ENCODE peak calls at places on chromosomes 11 and 22, in six cellular contexts. One of them, this sample, is unnamed.

GRCh38 chr11:16543642-16544041 is 187.3 kb upstream of the SOX6 start:
- DNase-seq in lower leg skin: no peak
- DNase-seq in ovary: no peak
- DNase-seq in OCI-LY7: no peak
- DNase-seq in activated B cell treated with CpG ODN at 0.5 μM for 24 hours: no peak
- DNase-seq in tibial nerve: no peak
- DNase-seq in this sample: no peak

GRCh38 chr11:113476553-113476952 is 1.4 kb upstream of the DRD2 start:
- DNase-seq in lower leg skin: no peak
- DNase-seq in ovary: no peak
- DNase-seq in OCI-LY7: no peak
- DNase-seq in activated B cell treated with CpG ODN at 0.5 μM for 24 hours: no peak
- DNase-seq in tibial nerve: no peak
- DNase-seq in this sample: no peak

GRCh38 chr22:49601614-49602321 is 225.9 kb downstream of the BRD1 start:
- DNase-seq in lower leg skin: no peak
- DNase-seq in ovary: no peak
- DNase-seq in OCI-LY7: no peak
- DNase-seq in activated B cell treated with CpG ODN at 0.5 μM for 24 hours: no peak
- DNase-seq in tibial nerve: no peak
- DNase-seq in this sample: no peak

GRCh38 chr22:25935266-25936058 is 193.5 kb downstream of the MYO18B start:
- DNase-seq in lower leg skin: no peak
- DNase-seq in ovary: no peak
- DNase-seq in OCI-LY7: no peak
- DNase-seq in activated B cell treated with CpG ODN at 0.5 μM for 24 hours: no peak
- DNase-seq in tibial nerve: no peak
- DNase-seq in this sample: no peak

GRCh38 chr11:19868871-19869270 is 156.2 kb downstream of the NAV2 start:
- DNase-seq in lower leg skin: no peak
- DNase-seq in ovary: no peak
- DNase-seq in OCI-LY7: no peak
- DNase-seq in activated B cell treated with CpG ODN at 0.5 μM for 24 hours: no peak
- DNase-seq in tibial nerve: no peak
- DNase-seq in this sample: no peak

GRCh38 chr22:43363580-43364435 is 20.6 kb upstream of the SCUBE1 start:
- DNase-seq in lower leg skin: no peak
- DNase-seq in ovary: no peak
- DNase-seq in OCI-LY7: no peak
- DNase-seq in activated B cell treated with CpG ODN at 0.5 μM for 24 hours: no peak
- DNase-seq in tibial nerve: no peak
- DNase-seq in this sample: no peak

GRCh38 chr11:100942016-100942415 is 187.6 kb downstream of the PGR start:
- DNase-seq in lower leg skin: no peak
- DNase-seq in ovary: no peak
- DNase-seq in OCI-LY7: no peak
- DNase-seq in activated B cell treated with CpG ODN at 0.5 μM for 24 hours: no peak
- DNase-seq in tibial nerve: no peak
- DNase-seq in this sample: no peak

GRCh38 chr22:17853066-17853465 is 78.8 kb upstream of the BID start:
- DNase-seq in lower leg skin: no peak
- DNase-seq in ovary: no peak
- DNase-seq in OCI-LY7: no peak
- DNase-seq in activated B cell treated with CpG ODN at 0.5 μM for 24 hours: no peak
- DNase-seq in tibial nerve: no peak
- DNase-seq in this sample: no peak

GRCh38 chr11:129817282-129818051 is 1.8 kb downstream of the TMEM45B start:
- DNase-seq in lower leg skin: no peak
- DNase-seq in ovary: no peak
- DNase-seq in OCI-LY7: no peak
- DNase-seq in activated B cell treated with CpG ODN at 0.5 μM for 24 hours: no peak
- DNase-seq in tibial nerve: no peak
- DNase-seq in this sample: no peak

GRCh38 chr22:43293661-43294392 is 49.3 kb downstream of the SCUBE1 start:
- DNase-seq in lower leg skin: peak; percentile 89
- DNase-seq in ovary: peak; percentile 71
- DNase-seq in OCI-LY7: no peak
- DNase-seq in activated B cell treated with CpG ODN at 0.5 μM for 24 hours: no peak
- DNase-seq in tibial nerve: peak; percentile 72
- DNase-seq in this sample: no peak

GRCh38 chr11:88340366-88340930 is 2.9 kb upstream of the CTSC start:
- DNase-seq in lower leg skin: no peak
- DNase-seq in ovary: no peak
- DNase-seq in OCI-LY7: no peak
- DNase-seq in activated B cell treated with CpG ODN at 0.5 μM for 24 hours: no peak
- DNase-seq in tibial nerve: no peak
- DNase-seq in this sample: no peak

GRCh38 chr11:20762112-20762511 is 92.7 kb downstream of the NELL1 start:
- DNase-seq in lower leg skin: no peak
- DNase-seq in ovary: no peak
- DNase-seq in OCI-LY7: no peak
- DNase-seq in activated B cell treated with CpG ODN at 0.5 μM for 24 hours: no peak
- DNase-seq in tibial nerve: no peak
- DNase-seq in this sample: no peak

GRCh38 chr22:18114495-18114894 is 3.9 kb downstream of the TUBA8 start:
- DNase-seq in lower leg skin: no peak
- DNase-seq in ovary: no peak
- DNase-seq in OCI-LY7: no peak
- DNase-seq in activated B cell treated with CpG ODN at 0.5 μM for 24 hours: no peak
- DNase-seq in tibial nerve: no peak
- DNase-seq in this sample: no peak

GRCh38 chr22:49016909-49017768 is 810.5 kb downstream of the BRD1 start:
- DNase-seq in lower leg skin: no peak
- DNase-seq in ovary: no peak
- DNase-seq in OCI-LY7: no peak
- DNase-seq in activated B cell treated with CpG ODN at 0.5 μM for 24 hours: no peak
- DNase-seq in tibial nerve: no peak
- DNase-seq in this sample: peak; percentile 63

GRCh38 chr11:112343368-112344039 is 82.8 kb upstream of the PLET1 start:
- DNase-seq in lower leg skin: no peak
- DNase-seq in ovary: no peak
- DNase-seq in OCI-LY7: no peak
- DNase-seq in activated B cell treated with CpG ODN at 0.5 μM for 24 hours: no peak
- DNase-seq in tibial nerve: no peak
- DNase-seq in this sample: no peak

GRCh38 chr22:47071078-47071811 is 308.8 kb downstream of the TBC1D22A start:
- DNase-seq in lower leg skin: no peak
- DNase-seq in ovary: no peak
- DNase-seq in OCI-LY7: no peak
- DNase-seq in activated B cell treated with CpG ODN at 0.5 μM for 24 hours: no peak
- DNase-seq in tibial nerve: no peak
- DNase-seq in this sample: no peak

GRCh38 chr11:119644502-119644901 is 84.5 kb downstream of the NECTIN1 start:
- DNase-seq in lower leg skin: no peak
- DNase-seq in ovary: no peak
- DNase-seq in OCI-LY7: no peak
- DNase-seq in activated B cell treated with CpG ODN at 0.5 μM for 24 hours: no peak
- DNase-seq in tibial nerve: no peak
- DNase-seq in this sample: no peak

DNA sequence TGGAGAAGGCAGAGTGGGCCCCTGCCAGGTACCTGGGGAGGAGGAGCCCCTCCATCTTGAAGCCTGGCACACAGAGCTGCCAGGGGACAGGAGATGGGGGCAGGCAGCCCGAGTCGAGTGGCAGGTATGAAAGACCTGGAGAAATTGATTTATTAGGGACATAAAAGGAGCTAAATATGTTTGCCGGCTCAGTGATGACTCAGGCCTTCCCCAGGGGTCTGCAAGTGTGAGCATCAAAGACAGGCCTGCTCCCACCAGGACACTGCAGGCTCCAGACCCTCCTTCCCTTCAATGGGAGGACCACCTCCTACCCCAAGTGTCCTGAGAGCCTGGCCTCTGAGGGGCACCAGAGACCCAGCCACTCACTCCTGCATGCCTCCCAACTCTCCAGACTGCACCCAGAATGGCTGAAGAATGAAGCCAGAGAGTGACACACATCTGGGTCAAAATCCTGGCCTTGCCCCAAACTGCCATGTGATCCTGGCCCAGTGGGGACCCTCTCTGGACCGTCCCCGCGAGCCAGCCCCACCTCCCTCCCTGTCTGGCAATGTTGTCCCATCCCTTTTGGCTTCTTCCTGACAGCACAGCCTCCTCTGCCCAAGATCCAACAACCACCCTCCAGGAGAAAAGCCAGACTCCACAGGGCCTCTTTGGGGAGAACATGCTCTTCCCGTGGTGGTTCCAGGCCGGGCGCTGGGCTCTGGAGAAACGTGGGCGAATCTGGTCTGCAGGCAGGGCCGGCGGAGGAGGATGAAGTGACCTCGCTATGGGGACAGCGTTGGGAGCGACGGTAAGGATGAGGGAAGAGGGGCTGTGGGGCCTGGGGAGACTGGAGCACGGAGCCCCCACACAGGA is 36.2 kb downstream of the CYTH4 start:
- DNase-seq in lower leg skin: no peak
- DNase-seq in ovary: no peak
- DNase-seq in OCI-LY7: no peak
- DNase-seq in activated B cell treated with CpG ODN at 0.5 μM for 24 hours: no peak
- DNase-seq in tibial nerve: no peak
- DNase-seq in this sample: no peak
- TF ChIP-seq CTCF in lower leg skin: no peak
- TF ChIP-seq CTCF in ovary: no peak
- TF ChIP-seq CTCF in OCI-LY7: no peak
- TF ChIP-seq CTCF in activated B cell treated with CpG ODN at 0.5 μM for 24 hours: no peak
- TF ChIP-seq CTCF in tibial nerve: no peak
- TF ChIP-seq CTCF in this sample: no peak

GRCh38 chr11:64763804-64764611 is 4.2 kb upstream of the PYGM start:
- DNase-seq in lower leg skin: no peak
- DNase-seq in ovary: no peak
- DNase-seq in OCI-LY7: no peak
- DNase-seq in activated B cell treated with CpG ODN at 0.5 μM for 24 hours: no peak
- DNase-seq in tibial nerve: no peak
- DNase-seq in this sample: no peak

GRCh38 chr11:64765841-64766682 is 6.3 kb upstream of the PYGM start:
- DNase-seq in lower leg skin: no peak
- DNase-seq in ovary: no peak
- DNase-seq in OCI-LY7: no peak
- DNase-seq in activated B cell treated with CpG ODN at 0.5 μM for 24 hours: no peak
- DNase-seq in tibial nerve: no peak
- DNase-seq in this sample: no peak

GRCh38 chr11:64764753-64765152 is 5.0 kb upstream of the PYGM start:
- DNase-seq in lower leg skin: no peak
- DNase-seq in ovary: no peak
- DNase-seq in OCI-LY7: no peak
- DNase-seq in activated B cell treated with CpG ODN at 0.5 μM for 24 hours: no peak
- DNase-seq in tibial nerve: no peak
- DNase-seq in this sample: no peak

GRCh38 chr11:64766881-64767280 is 7.1 kb upstream of the PYGM start:
- DNase-seq in lower leg skin: no peak
- DNase-seq in ovary: no peak
- DNase-seq in OCI-LY7: no peak
- DNase-seq in activated B cell treated with CpG ODN at 0.5 μM for 24 hours: no peak
- DNase-seq in tibial nerve: no peak
- DNase-seq in this sample: no peak

GRCh38 chr11:64765291-64765803 is 5.6 kb upstream of the PYGM start:
- DNase-seq in lower leg skin: no peak
- DNase-seq in ovary: no peak
- DNase-seq in OCI-LY7: no peak
- DNase-seq in activated B cell treated with CpG ODN at 0.5 μM for 24 hours: no peak
- DNase-seq in tibial nerve: no peak
- DNase-seq in this sample: no peak
- TF ChIP-seq CTCF in lower leg skin: no peak
- TF ChIP-seq CTCF in ovary: no peak
- TF ChIP-seq CTCF in OCI-LY7: peak; percentile 47
- TF ChIP-seq CTCF in activated B cell treated with CpG ODN at 0.5 μM for 24 hours: no peak
- TF ChIP-seq CTCF in tibial nerve: no peak
- TF ChIP-seq CTCF in this sample: peak; percentile 29

DNA sequence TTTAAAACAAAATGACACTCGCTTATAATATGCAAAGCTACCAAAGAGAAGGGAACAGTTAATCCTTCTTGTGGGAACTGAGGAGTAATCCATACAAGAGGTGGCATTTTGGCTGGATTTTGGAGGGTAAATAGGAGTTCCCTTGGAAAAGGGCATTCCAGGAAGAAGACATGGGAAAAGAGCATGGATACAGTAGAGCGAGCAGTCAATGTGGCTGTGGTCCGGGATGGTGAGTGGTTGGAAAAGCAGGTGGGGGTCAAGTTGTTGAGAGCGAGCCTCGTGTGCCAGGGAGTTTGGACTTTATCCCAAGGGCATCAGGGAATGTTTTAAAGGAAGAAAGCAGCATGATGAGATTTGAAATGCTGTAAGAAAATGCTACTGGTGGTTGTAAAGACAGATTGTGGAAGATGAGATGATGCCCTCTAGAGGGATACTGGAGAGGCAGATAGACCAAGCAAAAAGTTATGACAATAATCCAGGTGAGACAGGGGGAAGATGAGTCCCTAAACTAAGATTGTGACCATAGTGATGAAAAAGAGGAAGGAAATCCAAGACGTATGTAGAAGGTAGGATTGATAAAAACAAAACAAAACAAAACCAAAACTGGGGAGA is 3.8 kb upstream of the MMP7 start:
- DNase-seq in lower leg skin: no peak
- DNase-seq in ovary: no peak
- DNase-seq in OCI-LY7: peak; percentile 28
- DNase-seq in activated B cell treated with CpG ODN at 0.5 μM for 24 hours: no peak
- DNase-seq in tibial nerve: no peak
- DNase-seq in this sample: no peak
- TF ChIP-seq CTCF in lower leg skin: no peak
- TF ChIP-seq CTCF in ovary: no peak
- TF ChIP-seq CTCF in OCI-LY7: peak; percentile 69
- TF ChIP-seq CTCF in activated B cell treated with CpG ODN at 0.5 μM for 24 hours: no peak
- TF ChIP-seq CTCF in tibial nerve: no peak
- TF ChIP-seq CTCF in this sample: peak; percentile 16

GRCh38 chr22:20569059-20570058 is 61.9 kb downstream of the MED15 start:
- DNase-seq in lower leg skin: peak; percentile 82
- DNase-seq in ovary: no peak
- DNase-seq in OCI-LY7: no peak
- DNase-seq in activated B cell treated with CpG ODN at 0.5 μM for 24 hours: no peak
- DNase-seq in tibial nerve: peak; percentile 72
- DNase-seq in this sample: peak; percentile 91

GRCh38 chr22:20566420-20567260 is 59.2 kb downstream of the MED15 start:
- DNase-seq in lower leg skin: peak; percentile 53
- DNase-seq in ovary: peak; percentile 74
- DNase-seq in OCI-LY7: no peak
- DNase-seq in activated B cell treated with CpG ODN at 0.5 μM for 24 hours: no peak
- DNase-seq in tibial nerve: peak; percentile 28
- DNase-seq in this sample: no peak

GRCh38 chr22:20567371-20567847 is 60.0 kb downstream of the MED15 start:
- DNase-seq in lower leg skin: no peak
- DNase-seq in ovary: no peak
- DNase-seq in OCI-LY7: no peak
- DNase-seq in activated B cell treated with CpG ODN at 0.5 μM for 24 hours: no peak
- DNase-seq in tibial nerve: no peak
- DNase-seq in this sample: no peak

GRCh38 chr22:20568502-20569058 is 61.2 kb downstream of the MED15 start:
- DNase-seq in lower leg skin: no peak
- DNase-seq in ovary: no peak
- DNase-seq in OCI-LY7: no peak
- DNase-seq in activated B cell treated with CpG ODN at 0.5 μM for 24 hours: no peak
- DNase-seq in tibial nerve: no peak
- DNase-seq in this sample: no peak

GRCh38 chr22:20567993-20568417 is 60.6 kb downstream of the MED15 start:
- DNase-seq in lower leg skin: no peak
- DNase-seq in ovary: no peak
- DNase-seq in OCI-LY7: no peak
- DNase-seq in activated B cell treated with CpG ODN at 0.5 μM for 24 hours: no peak
- DNase-seq in tibial nerve: no peak
- DNase-seq in this sample: no peak
- TF ChIP-seq CTCF in lower leg skin: no peak
- TF ChIP-seq CTCF in ovary: no peak
- TF ChIP-seq CTCF in OCI-LY7: peak; percentile 21
- TF ChIP-seq CTCF in activated B cell treated with CpG ODN at 0.5 μM for 24 hours: no peak
- TF ChIP-seq CTCF in tibial nerve: no peak
- TF ChIP-seq CTCF in this sample: peak; percentile 51

GRCh38 chr11:90438069-90438468 is 215.2 kb upstream of the CHORDC1 start:
- DNase-seq in lower leg skin: no peak
- DNase-seq in ovary: no peak
- DNase-seq in OCI-LY7: no peak
- DNase-seq in activated B cell treated with CpG ODN at 0.5 μM for 24 hours: no peak
- DNase-seq in tibial nerve: no peak
- DNase-seq in this sample: no peak

GRCh38 chr11:90434858-90435257 is 212.0 kb upstream of the CHORDC1 start:
- DNase-seq in lower leg skin: no peak
- DNase-seq in ovary: no peak
- DNase-seq in OCI-LY7: no peak
- DNase-seq in activated B cell treated with CpG ODN at 0.5 μM for 24 hours: no peak
- DNase-seq in tibial nerve: no peak
- DNase-seq in this sample: no peak
- TF ChIP-seq CTCF in lower leg skin: no peak
- TF ChIP-seq CTCF in ovary: no peak
- TF ChIP-seq CTCF in OCI-LY7: no peak
- TF ChIP-seq CTCF in activated B cell treated with CpG ODN at 0.5 μM for 24 hours: no peak
- TF ChIP-seq CTCF in tibial nerve: peak; percentile 13
- TF ChIP-seq CTCF in this sample: peak; percentile 14

This sample was measured in osteocyte.